ENCODE peak calls at places on chromosomes 1 and 21, in five cellular contexts. J is endothelial cell, G is neural crest cell, S is kidney epithelial cell, P is left ventricle myocardium inferior. E is an unnamed sample.

GRCh38 chr1:150106331-150106730 is 38.8 kb downstream of the VPS45 start:
- DNase-seq in J (no peak), G (no peak), S (no peak), P (no peak), E (no peak)

GRCh38 chr1:6962956-6963915 is 178.0 kb downstream of the CAMTA1 start:
- DNase-seq in J (peak; percentile 92), G (peak; percentile 72), S (peak; percentile 56), P (peak; percentile 48), E (no peak)

GRCh38 chr1:191831572-191831971 is 326.7 kb upstream of the RGS18 start:
- DNase-seq in J (no peak), G (no peak), S (no peak), P (no peak), E (no peak)

GRCh38 chr21:42850866-42851391 is 28.4 kb downstream of the WDR4 start:
- DNase-seq in J (peak; percentile 63), G (no peak), S (no peak), P (no peak), E (no peak)

GRCh38 chr1:235954306-235955283 is 87.9 kb upstream of the LYST start:
- DNase-seq in J (no peak), G (no peak), S (no peak), P (peak; percentile 28), E (no peak)

GRCh38 chr1:14543191-14543849 is 55.2 kb upstream of the KAZN start:
- DNase-seq in J (no peak), G (no peak), S (no peak), P (no peak), E (no peak)

GRCh38 chr1:13945856-13946255 is 245.9 kb downstream of the PRDM2 start:
- DNase-seq in J (no peak), G (no peak), S (no peak), P (no peak), E (no peak)

GRCh38 chr1:245094954-245095353 is 59.8 kb upstream of the KIF26B start:
- DNase-seq in J (no peak), G (no peak), S (no peak), P (no peak), E (no peak)

GRCh38 chr1:223558512-223558911 is 107.0 kb downstream of the CAPN8 start:
- DNase-seq in J (no peak), G (no peak), S (no peak), P (no peak), E (no peak)

GRCh38 chr1:92483442-92484170 is 3.1 kb downstream of the GFI1 start:
- DNase-seq in J (no peak), G (peak; percentile 14), S (no peak), P (no peak), E (no peak)

GRCh38 chr1:197103295-197103694 is 36.2 kb upstream of the F13B start:
- DNase-seq in J (no peak), G (no peak), S (no peak), P (no peak), E (no peak)

GRCh38 chr1:96538001-96538649 is 183.5 kb upstream of the PTBP2 start:
- DNase-seq in J (peak; percentile 29), G (no peak), S (no peak), P (no peak), E (no peak)

GRCh38 chr1:94298861-94299260 is 61.5 kb upstream of the ARHGAP29 start:
- DNase-seq in J (no peak), G (no peak), S (no peak), P (no peak), E (no peak)

GRCh38 chr1:170494369-170494768 is 37.6 kb upstream of the GORAB start:
- DNase-seq in J (peak; percentile 52), G (no peak), S (no peak), P (no peak), E (no peak)

GRCh38 chr1:72207059-72207458 is 75.3 kb downstream of the NEGR1 start:
- DNase-seq in J (no peak), G (no peak), S (no peak), P (no peak), E (no peak)

GRCh38 chr1:176157995-176158394 is 49.1 kb downstream of the COP1 start:
- DNase-seq in J (no peak), G (no peak), S (no peak), P (no peak), E (no peak)

DNA sequence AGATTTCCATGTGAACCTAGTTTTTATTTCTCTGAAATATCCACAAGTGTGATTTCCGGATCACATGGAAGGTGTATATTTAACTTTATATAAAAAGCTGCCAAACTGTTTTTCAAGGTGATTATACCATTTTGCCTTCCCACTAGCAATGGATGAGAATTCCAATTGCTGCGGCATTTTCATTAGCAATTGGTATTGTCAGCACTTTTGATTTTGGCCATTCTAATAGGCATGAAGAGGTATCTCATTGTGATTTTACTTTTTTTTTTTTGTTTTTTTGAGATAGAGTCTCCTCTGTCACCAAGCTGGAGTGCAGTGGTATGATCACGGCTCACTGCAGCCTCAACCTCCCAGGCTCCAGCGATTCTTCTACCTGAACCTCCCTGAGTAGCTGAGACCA is 5.0 kb upstream of the CYB5R1 start:
- DNase-seq in J (no peak), G (no peak), S (no peak), P (no peak), E (no peak)
- TF ChIP-seq CTCF in J (no peak), G (no peak), S (no peak), P (no peak), E (no peak)

DNA sequence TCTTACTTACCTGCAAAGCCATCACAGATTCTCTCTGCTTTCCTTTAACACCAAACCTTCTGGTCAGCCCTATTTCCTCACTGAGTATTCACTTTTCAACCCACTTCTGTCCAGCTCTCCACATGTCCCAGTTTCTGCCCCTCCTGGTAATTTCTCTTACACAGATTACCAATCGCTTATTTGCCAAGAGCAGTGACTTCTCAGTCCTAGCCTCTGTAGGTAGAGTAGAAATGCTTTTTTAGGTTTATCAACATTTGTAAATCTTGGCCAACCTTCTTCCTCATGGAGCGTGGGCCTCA is 33.6 kb upstream of the LRRC8C start:
- DNase-seq in J (no peak), G (no peak), S (no peak), P (no peak), E (no peak)
- TF ChIP-seq CTCF in J (peak; percentile 12), G (peak; percentile 36), S (no peak), P (peak; percentile 15), E (no peak)

GRCh38 chr1:24961961-24962861 is 32.1 kb upstream of the RUNX3 start:
- DNase-seq in J (peak; percentile 35), G (no peak), S (no peak), P (no peak), E (no peak)
- TF ChIP-seq CTCF in J (peak; percentile 18), G (peak; percentile 34), S (peak; percentile 7), P (no peak), E (no peak)

DNA sequence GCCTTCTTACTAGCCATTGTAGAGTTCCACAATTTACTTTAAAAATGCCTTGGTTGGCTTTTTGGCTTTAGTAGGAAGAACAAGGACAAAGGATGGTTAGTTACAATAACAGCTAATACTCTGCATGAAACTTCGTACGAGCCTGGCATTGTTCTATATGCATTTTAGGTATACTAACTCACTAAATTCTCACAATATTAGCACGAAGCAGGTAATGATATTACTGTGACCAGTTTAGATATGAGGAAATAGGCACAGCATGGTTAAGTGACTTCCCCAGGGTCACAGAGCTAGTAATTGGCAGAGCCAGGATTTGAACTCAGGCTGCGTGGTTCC is 50.5 kb upstream of the CYP2J2 start:
- DNase-seq in J (no peak), G (no peak), S (no peak), P (no peak), E (no peak)
- TF ChIP-seq CTCF in J (peak; percentile 3), G (peak; percentile 26), S (no peak), P (no peak), E (no peak)

GRCh38 chr1:24621121-24621520 is 22.0 kb upstream of the SRRM1 start:
- DNase-seq in J (no peak), G (no peak), S (no peak), P (no peak), E (no peak)

GRCh38 chr1:24619376-24619775 is 23.7 kb upstream of the SRRM1 start:
- DNase-seq in J (no peak), G (no peak), S (no peak), P (no peak), E (no peak)

GRCh38 chr1:24622218-24622617 is 20.9 kb upstream of the SRRM1 start:
- DNase-seq in J (no peak), G (no peak), S (no peak), P (no peak), E (no peak)

GRCh38 chr1:24620678-24621077 is 22.4 kb upstream of the SRRM1 start:
- DNase-seq in J (no peak), G (no peak), S (no peak), P (no peak), E (no peak)
- TF ChIP-seq CTCF in J (no peak), G (no peak), S (no peak), P (no peak), E (no peak)

GRCh38 chr1:147225193-147225730 is at the start of gene FMO5:
- DNase-seq in J (peak; percentile 46), G (peak; percentile 23), S (no peak), P (peak; percentile 76), E (no peak)
- TF ChIP-seq CTCF in J (no peak), G (peak; percentile 36), S (peak; percentile 9), P (peak; percentile 49), E (no peak)

E was measured in D721Med.